ENCODE peak calls at places on chromosomes 13 and 19, in six cellular contexts. S is heart left ventricle, L is transverse colon, I is ovary, Z is breast epithelium, O is uterus. C is an unnamed sample.
A peak's percentile ranks its signal among the peaks of the same experiment; 100 is the strongest.

GRCh38 chr19:41354343-41354974 is 737 bp upstream of the TGFB1 start:
- DNase-seq in S (no peak), L (no peak), I (no peak), Z (no peak), O (no peak), C (no peak)

GRCh38 chr19:56085571-56086275 is 35.4 kb downstream of the ZNF787 start:
- DNase-seq in S (no peak), L (no peak), I (no peak), Z (no peak), O (no peak), C (peak; percentile 21)

GRCh38 chr19:30556230-30556711 is 184.1 kb downstream of the ZNF536 start:
- DNase-seq in S (no peak), L (no peak), I (no peak), Z (no peak), O (no peak), C (no peak)

GRCh38 chr13:37225414-37226047 is 120.1 kb upstream of the CSNK1A1L start:
- DNase-seq in S (no peak), L (no peak), I (no peak), Z (no peak), O (no peak), C (no peak)

GRCh38 chr13:95643814-95644598 is 500 bp downstream of the DZIP1 start:
- DNase-seq in S (no peak), L (no peak), I (peak; percentile 32), Z (no peak), O (peak; percentile 22), C (peak; percentile 32)

GRCh38 chr13:41802684-41803554 is 158.0 kb downstream of the VWA8 start:
- DNase-seq in S (no peak), L (no peak), I (no peak), Z (no peak), O (no peak), C (no peak)

GRCh38 chr19:14479985-14480694 is 5.0 kb upstream of the PTGER1 start:
- DNase-seq in S (no peak), L (no peak), I (no peak), Z (no peak), O (no peak), C (peak; percentile 91)

GRCh38 chr13:94028234-94029145 is 451.0 kb downstream of the DCT start:
- DNase-seq in S (no peak), L (no peak), I (no peak), Z (no peak), O (no peak), C (no peak)

GRCh38 chr13:72763411-72763810 is 18.3 kb downstream of the DIS3 start:
- DNase-seq in S (no peak), L (no peak), I (no peak), Z (no peak), O (no peak), C (no peak)

GRCh38 chr19:51098366-51099069 is 9.7 kb downstream of the CTU1 start:
- DNase-seq in S (peak; percentile 62), L (peak; percentile 20), I (peak; percentile 43), Z (no peak), O (no peak), C (no peak)

GRCh38 chr19:17255150-17255621 is 9.4 kb downstream of the USHBP1 start:
- DNase-seq in S (no peak), L (no peak), I (no peak), Z (no peak), O (no peak), C (no peak)
- TF ChIP-seq POLR2A in S (no peak), L (no peak), I (no peak), Z (no peak), O (no peak), C (no peak)

GRCh38 chr19:16825312-16826168 is 3.7 kb upstream of the SIN3B start:
- DNase-seq in S (peak; percentile 76), L (peak; percentile 39), I (peak; percentile 81), Z (peak; percentile 46), O (peak; percentile 86), C (no peak)

GRCh38 chr19:16830679-16831078 is 1.5 kb downstream of the SIN3B start:
- DNase-seq in S (no peak), L (no peak), I (no peak), Z (no peak), O (no peak), C (no peak)

GRCh38 chr19:16831531-16831930 is 2.3 kb downstream of the SIN3B start:
- DNase-seq in S (no peak), L (no peak), I (no peak), Z (no peak), O (no peak), C (no peak)

GRCh38 chr19:16829822-16830289 is 658 bp downstream of the SIN3B start:
- DNase-seq in S (no peak), L (no peak), I (no peak), Z (no peak), O (no peak), C (no peak)

DNA sequence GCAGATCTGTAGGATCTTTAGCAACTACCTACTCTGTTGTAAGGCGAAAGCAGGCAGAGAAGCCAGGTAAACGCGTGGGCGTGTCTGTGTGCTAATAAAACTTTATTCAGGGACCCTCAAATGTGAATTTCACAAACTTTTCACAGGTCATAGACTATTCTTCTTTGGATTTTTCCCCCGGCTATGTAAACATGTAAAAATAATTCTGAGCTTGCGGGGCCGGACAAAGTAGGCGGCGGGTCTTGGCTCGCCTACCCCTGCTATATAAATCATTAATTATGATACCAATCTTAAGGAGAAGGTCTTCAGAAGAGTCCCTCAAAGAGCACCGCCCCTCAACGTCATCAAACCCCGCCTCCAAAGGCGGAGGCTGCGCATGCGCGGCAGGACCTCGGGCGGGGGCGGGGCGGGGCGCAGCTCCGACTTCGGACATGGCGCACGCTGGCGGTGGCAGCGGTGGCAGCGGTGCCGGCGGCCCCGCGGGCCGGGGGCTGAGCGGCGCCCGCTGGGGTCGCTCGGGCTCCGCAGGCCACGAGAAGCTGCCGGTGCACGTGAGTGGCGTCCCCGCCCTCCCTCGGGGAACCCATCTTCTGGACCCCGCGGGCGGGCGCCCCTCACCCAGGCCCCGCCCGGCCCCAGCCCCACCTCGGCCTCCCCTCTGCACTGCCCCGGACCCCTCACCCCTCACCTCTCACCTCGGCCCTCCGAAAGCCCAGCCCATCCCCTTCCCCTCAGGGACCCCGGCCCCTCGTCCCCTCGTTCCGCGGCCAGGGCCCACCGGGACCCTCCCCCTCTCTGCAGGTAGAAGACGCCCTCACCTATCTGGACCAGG is at the start of gene SIN3B:
- DNase-seq in S (peak; percentile 83), L (peak; percentile 91), I (peak; percentile 80), Z (peak; percentile 80), O (peak; percentile 85), C (peak; percentile 87)
- TF ChIP-seq POLR2A in S (peak; percentile 28), L (no peak), I (peak; percentile 46), Z (no peak), O (peak; percentile 82), C (no peak)

GRCh38 chr19:3459965-3460582 is 20.3 kb downstream of the SMIM24 start:
- DNase-seq in S (no peak), L (no peak), I (no peak), Z (no peak), O (no peak), C (no peak)

GRCh38 chr19:3458595-3459284 is 21.6 kb downstream of the SMIM24 start:
- DNase-seq in S (peak; percentile 74), L (no peak), I (peak; percentile 78), Z (no peak), O (peak; percentile 71), C (no peak)

GRCh38 chr19:3458229-3458555 is 22.1 kb downstream of the SMIM24 start:
- DNase-seq in S (no peak), L (no peak), I (no peak), Z (no peak), O (no peak), C (no peak)

GRCh38 chr19:3457531-3458228 is 22.6 kb downstream of the SMIM24 start:
- DNase-seq in S (no peak), L (no peak), I (no peak), Z (no peak), O (no peak), C (no peak)

DNA sequence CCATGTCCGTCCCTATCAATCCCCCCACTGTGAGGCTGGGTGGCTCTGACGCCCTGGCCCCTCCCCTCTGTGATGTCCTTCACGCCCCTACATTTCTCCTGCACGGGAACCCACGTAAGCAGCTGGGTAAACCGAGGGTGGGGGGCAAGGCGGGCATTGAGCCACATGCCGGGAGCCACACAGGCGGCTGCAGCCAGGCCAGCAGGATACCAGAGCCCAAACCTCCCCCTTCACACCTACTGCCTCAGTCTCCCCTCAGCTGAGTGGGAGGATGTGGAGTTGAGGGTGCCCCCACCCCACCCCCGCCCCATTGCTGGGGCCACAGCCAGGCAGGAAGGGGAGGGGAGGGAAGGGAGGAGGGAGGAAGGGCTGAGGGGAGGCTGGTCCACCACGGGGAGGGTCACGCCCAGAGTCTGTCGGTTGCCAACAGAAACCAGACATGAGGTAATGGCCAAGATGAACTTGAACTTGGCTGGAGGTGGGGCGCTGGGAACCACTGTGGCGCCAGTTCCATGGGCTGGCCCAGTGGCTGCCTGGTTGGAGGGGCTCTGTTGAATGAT is 20.9 kb downstream of the SMIM24 start:
- DNase-seq in S (peak; percentile 95), L (peak; percentile 63), I (peak; percentile 96), Z (peak; percentile 82), O (peak; percentile 95), C (no peak)
- TF ChIP-seq POLR2A in S (no peak), L (no peak), I (peak; percentile 40), Z (no peak), O (no peak), C (no peak)

GRCh38 chr19:47608908-47609879 is at the start of gene BICRA:
- DNase-seq in S (peak; percentile 88), L (peak; percentile 84), I (peak; percentile 82), Z (peak; percentile 83), O (peak; percentile 82), C (peak; percentile 81)
- TF ChIP-seq POLR2A in S (no peak), L (peak; percentile 11), I (no peak), Z (peak; percentile 26), O (peak; percentile 21), C (no peak)

DNA sequence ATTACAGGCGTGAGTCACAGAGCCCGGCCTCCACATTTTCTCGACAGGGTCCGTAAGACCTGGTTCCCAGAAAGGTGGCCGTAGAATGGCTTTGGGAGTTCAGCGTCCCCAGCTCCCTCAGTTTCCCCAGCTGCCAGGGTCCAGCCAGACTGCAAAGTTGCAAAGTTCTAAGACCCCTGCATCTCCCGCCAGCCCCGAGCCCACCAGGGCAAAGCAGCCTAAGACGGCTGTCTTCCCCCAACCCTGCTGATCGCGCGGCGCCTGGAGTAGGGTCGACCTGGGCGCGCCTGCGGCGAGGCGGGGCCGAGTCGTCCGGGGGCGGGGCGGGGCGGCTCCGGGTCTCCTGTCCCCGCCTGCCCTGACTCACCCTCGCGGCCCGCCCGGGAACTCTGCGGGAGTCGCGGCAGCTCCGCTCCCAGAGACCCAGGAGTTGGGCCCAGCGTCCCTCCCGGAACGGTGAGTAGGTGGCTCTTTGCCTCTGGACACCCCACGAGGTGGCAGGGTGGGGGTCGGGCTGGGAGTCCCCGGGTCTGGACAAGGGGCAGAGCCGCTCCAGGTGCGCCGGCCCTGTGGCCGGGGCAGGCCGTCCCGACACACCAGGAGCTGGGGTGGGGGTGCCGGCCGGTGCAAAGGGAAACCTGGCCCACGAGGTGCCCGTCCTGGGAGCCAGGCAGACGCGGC is at the start of gene LRRC8E:
- DNase-seq in S (peak; percentile 56), L (peak; percentile 79), I (no peak), Z (no peak), O (no peak), C (no peak)
- TF ChIP-seq POLR2A in S (no peak), L (peak; percentile 30), I (no peak), Z (no peak), O (peak; percentile 15), C (no peak)

C was measured in GM12891.